ENCODE peak calls at places on chromosomes 6 and 20, in four cellular contexts. F, K, X and V are unnamed samples.
A peak's percentile ranks its signal among the peaks of the same experiment; 100 is the strongest.

GRCh38 chr6:167793421-167793820 is 33.3 kb upstream of the AFDN start:
- DNase-seq in K (no peak), X (no peak), F (no peak), V (no peak)

GRCh38 chr20:6708010-6708409 is 59.5 kb upstream of the BMP2 start:
- DNase-seq in F (peak; percentile 16), K (peak; percentile 50), X (peak; percentile 88), V (no peak)

GRCh38 chr6:149094156-149094555 is 223.4 kb upstream of the TAB2 start:
- DNase-seq in X (no peak), K (no peak), F (no peak), V (no peak)

GRCh38 chr6:25012657-25013056 is 76.9 kb upstream of the RIPOR2 start:
- DNase-seq in X (no peak), K (no peak), F (no peak), V (no peak)

GRCh38 chr6:151609146-151609962 is 115.5 kb downstream of the CCDC170 start:
- DNase-seq in K (peak; percentile 24), X (no peak), F (no peak), V (no peak)

GRCh38 chr6:127606131-127606562 is 29.2 kb downstream of the C6orf58 start:
- DNase-seq in X (no peak), F (peak; percentile 13), K (no peak), V (peak; percentile 35)

GRCh38 chr6:107361568-107362270 is 97.6 kb downstream of the PDSS2 start:
- DNase-seq in X (no peak), K (no peak), F (no peak), V (no peak)

GRCh38 chr6:116531675-116532570 is 13.6 kb downstream of the TRAPPC3L start:
- DNase-seq in X (no peak), F (peak; percentile 49), K (peak; percentile 5), V (peak; percentile 61)

GRCh38 chr6:156205678-156206077 is 571.5 kb upstream of the ARID1B start:
- DNase-seq in X (no peak), K (no peak), F (no peak), V (no peak)

GRCh38 chr20:22525821-22526220 is 58.6 kb downstream of the FOXA2 start:
- DNase-seq in X (no peak), K (no peak), F (no peak), V (no peak)

GRCh38 chr6:90068835-90069478 is 174.7 kb downstream of the GJA10 start:
- DNase-seq in K (no peak), X (no peak), F (no peak), V (no peak)

GRCh38 chr6:137522399-137522798 is 28.2 kb upstream of the OLIG3 start:
- DNase-seq in F (no peak), K (no peak), X (no peak), V (no peak)

GRCh38 chr20:39660251-39660650 is 698.1 kb downstream of the DHX35 start:
- DNase-seq in X (no peak), F (no peak), K (no peak), V (no peak)

GRCh38 chr6:123448306-123448884 is 188.4 kb downstream of the TRDN start:
- DNase-seq in K (no peak), F (no peak), X (no peak), V (no peak)

GRCh38 chr20:37362231-37362792 is 16.4 kb downstream of the SRC start:
- DNase-seq in X (peak; percentile 31), K (no peak), F (no peak), V (no peak)

GRCh38 chr6:15927531-15928230 is 201.2 kb upstream of the MYLIP start:
- DNase-seq in F (no peak), K (no peak), X (no peak), V (no peak)

GRCh38 chr6:121260651-121261102 is 73.6 kb downstream of the TBC1D32 start:
- DNase-seq in F (no peak), K (peak; percentile 42), X (no peak), V (no peak)

GRCh38 chr20:19935842-19936241 is 81.3 kb upstream of the NAA20 start:
- DNase-seq in X (no peak), K (no peak), F (no peak), V (no peak)

GRCh38 chr6:144390886-144391285 is 105.8 kb downstream of the UTRN start:
- DNase-seq in X (no peak), K (no peak), F (no peak), V (no peak)

GRCh38 chr6:13916230-13916944 is 8.4 kb upstream of the RNF182 start:
- DNase-seq in F (no peak), X (no peak), K (no peak), V (no peak)

GRCh38 chr6:146912730-146913680 is 291.2 kb upstream of the STXBP5 start:
- DNase-seq in F (no peak), X (no peak), K (no peak), V (no peak)

GRCh38 chr6:156024339-156024738 is 568.7 kb upstream of the NOX3 start:
- DNase-seq in F (no peak), K (no peak), X (no peak), V (no peak)

GRCh38 chr6:166567107-166567506 is 19.4 kb downstream of the RAMACL start:
- DNase-seq in K (no peak), X (no peak), F (no peak), V (no peak)
- H3K4me3 ChIP-seq in K (no peak overlapping the region), X (no peak overlapping the region), F (no peak overlapping the region), V (no peak overlapping the region)

GRCh38 chr6:75493400-75494064 is at the start of gene FILIP1:
- DNase-seq in F (no peak), X (no peak), K (no peak), V (no peak)

GRCh38 chr6:75489025-75489424 is 4.6 kb downstream of the FILIP1 start:
- DNase-seq in X (no peak), K (no peak), F (no peak), V (no peak)

GRCh38 chr6:75492769-75493168 is 831 bp downstream of the FILIP1 start:
- DNase-seq in X (no peak), K (no peak), F (no peak), V (no peak)

GRCh38 chr6:75494290-75494689 is 690 bp upstream of the FILIP1 start:
- DNase-seq in K (no peak), F (no peak), X (no peak), V (no peak)

GRCh38 chr6:75491302-75491701 is 2.3 kb downstream of the FILIP1 start:
- DNase-seq in X (no peak), K (no peak), F (no peak), V (no peak)
- H3K4me3 ChIP-seq in X (peak overlapping the region; percentile 53), K (peak overlapping the region; percentile 38), F (no peak overlapping the region), V (no peak overlapping the region)

GRCh38 chr20:16574656-16575355 is 1.6 kb upstream of the KIF16B start:
- DNase-seq in X (peak; percentile 95), F (no peak), K (peak; percentile 94), V (peak; percentile 45)
- H3K4me3 ChIP-seq in X (peak overlapping the region; percentile 93), F (no peak overlapping the region), K (peak overlapping the region; percentile 21), V (peak overlapping the region; percentile 43)

DNA sequence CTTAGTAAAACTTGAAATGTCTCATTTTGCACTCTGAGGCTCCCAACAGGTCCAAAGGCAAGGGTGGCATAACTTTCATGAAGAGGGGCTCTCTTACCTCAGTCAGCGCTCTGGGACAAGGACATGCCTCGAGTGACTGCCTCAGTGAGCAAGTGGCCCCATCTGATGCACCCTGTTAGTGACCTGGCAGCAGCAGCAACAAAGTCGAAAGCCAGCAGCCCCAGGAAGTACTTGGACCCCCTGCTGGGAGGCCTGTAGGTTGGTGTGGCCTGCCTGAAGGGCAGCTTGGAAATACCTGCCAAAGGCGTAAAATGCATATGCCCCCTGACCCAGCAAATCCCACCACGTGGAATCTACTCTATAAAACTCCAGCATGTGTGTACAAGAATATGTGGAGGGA is 13.2 kb downstream of the MAP1LC3A start:
- DNase-seq in X (no peak), K (no peak), F (no peak), V (no peak)
- H3K4me3 ChIP-seq in X (no peak overlapping the region), K (no peak overlapping the region), F (no peak overlapping the region), V (no peak overlapping the region)